ENCODE peak calls at places on chromosomes 1 and 21, in ten cellular contexts. One of them, this sample, is unnamed.

GRCh38 chr1:66982561-66983285 is 57.9 kb downstream of the MIER1 start:
- DNase-seq in psoas muscle: no peak
- DNase-seq in brain microvascular endothelial cell: no peak
- DNase-seq in uterus: no peak
- DNase-seq in ascending aorta: no peak
- DNase-seq in esophagus squamous epithelium: no peak
- DNase-seq in substantia nigra: no peak
- DNase-seq in A549: no peak
- DNase-seq in transverse colon: no peak
- DNase-seq in Panc1: no peak
- DNase-seq in this sample: no peak

GRCh38 chr1:229015791-229016190 is 255.1 kb upstream of the RAB4A start:
- DNase-seq in psoas muscle: peak
- DNase-seq in brain microvascular endothelial cell: no peak
- DNase-seq in uterus: no peak
- DNase-seq in ascending aorta: no peak
- DNase-seq in esophagus squamous epithelium: no peak
- DNase-seq in substantia nigra: no peak
- DNase-seq in A549: no peak
- DNase-seq in transverse colon: no peak
- DNase-seq in Panc1: no peak
- DNase-seq in this sample: no peak

GRCh38 chr1:173995475-173995874 is 26.7 kb downstream of the RC3H1 start:
- DNase-seq in psoas muscle: no peak
- DNase-seq in brain microvascular endothelial cell: no peak
- DNase-seq in uterus: no peak
- DNase-seq in ascending aorta: no peak
- DNase-seq in esophagus squamous epithelium: no peak
- DNase-seq in substantia nigra: no peak
- DNase-seq in A549: no peak
- DNase-seq in transverse colon: no peak
- DNase-seq in Panc1: no peak
- DNase-seq in this sample: no peak

GRCh38 chr1:63486679-63487078 is 36.3 kb downstream of the ITGB3BP start:
- DNase-seq in psoas muscle: no peak
- DNase-seq in brain microvascular endothelial cell: no peak
- DNase-seq in uterus: no peak
- DNase-seq in ascending aorta: no peak
- DNase-seq in esophagus squamous epithelium: no peak
- DNase-seq in substantia nigra: no peak
- DNase-seq in A549: no peak
- DNase-seq in transverse colon: no peak
- DNase-seq in Panc1: no peak
- DNase-seq in this sample: no peak

GRCh38 chr1:37020653-37021277 is 13.6 kb downstream of the GRIK3 start:
- DNase-seq in psoas muscle: no peak
- DNase-seq in brain microvascular endothelial cell: no peak
- DNase-seq in uterus: no peak
- DNase-seq in ascending aorta: no peak
- DNase-seq in esophagus squamous epithelium: no peak
- DNase-seq in substantia nigra: no peak
- DNase-seq in A549: no peak
- DNase-seq in transverse colon: no peak
- DNase-seq in Panc1: no peak
- DNase-seq in this sample: no peak

GRCh38 chr1:235971571-235972315 is 93.1 kb downstream of the NID1 start:
- DNase-seq in psoas muscle: peak
- DNase-seq in brain microvascular endothelial cell: peak
- DNase-seq in uterus: peak
- DNase-seq in ascending aorta: peak
- DNase-seq in esophagus squamous epithelium: peak
- DNase-seq in substantia nigra: peak
- DNase-seq in A549: peak
- DNase-seq in transverse colon: peak
- DNase-seq in Panc1: peak
- DNase-seq in this sample: peak

GRCh38 chr1:27153549-27153886 is 1.4 kb downstream of the SLC9A1 start:
- DNase-seq in psoas muscle: no peak
- DNase-seq in brain microvascular endothelial cell: peak
- DNase-seq in uterus: no peak
- DNase-seq in ascending aorta: no peak
- DNase-seq in esophagus squamous epithelium: no peak
- DNase-seq in substantia nigra: no peak
- DNase-seq in A549: no peak
- DNase-seq in transverse colon: peak
- DNase-seq in Panc1: no peak
- DNase-seq in this sample: no peak

GRCh38 chr1:81029266-81029665 is 771.5 kb upstream of the ADGRL2 start:
- DNase-seq in psoas muscle: no peak
- DNase-seq in brain microvascular endothelial cell: no peak
- DNase-seq in uterus: no peak
- DNase-seq in ascending aorta: no peak
- DNase-seq in esophagus squamous epithelium: no peak
- DNase-seq in substantia nigra: no peak
- DNase-seq in A549: no peak
- DNase-seq in transverse colon: no peak
- DNase-seq in Panc1: no peak
- DNase-seq in this sample: no peak

GRCh38 chr1:47679301-47679751 is 241.5 kb downstream of the FOXD2 start:
- DNase-seq in psoas muscle: no peak
- DNase-seq in brain microvascular endothelial cell: peak
- DNase-seq in uterus: no peak
- DNase-seq in ascending aorta: no peak
- DNase-seq in esophagus squamous epithelium: no peak
- DNase-seq in substantia nigra: no peak
- DNase-seq in A549: no peak
- DNase-seq in transverse colon: no peak
- DNase-seq in Panc1: no peak
- DNase-seq in this sample: no peak

GRCh38 chr1:65066766-65067490 is 81.1 kb upstream of the AK4 start:
- DNase-seq in psoas muscle: peak
- DNase-seq in brain microvascular endothelial cell: peak
- DNase-seq in uterus: peak
- DNase-seq in ascending aorta: peak
- DNase-seq in esophagus squamous epithelium: peak
- DNase-seq in substantia nigra: peak
- DNase-seq in A549: peak
- DNase-seq in transverse colon: peak
- DNase-seq in Panc1: no peak
- DNase-seq in this sample: peak

GRCh38 chr1:153430561-153430960 is 14.2 kb downstream of the S100A7A start:
- DNase-seq in psoas muscle: no peak
- DNase-seq in brain microvascular endothelial cell: no peak
- DNase-seq in uterus: no peak
- DNase-seq in ascending aorta: no peak
- DNase-seq in esophagus squamous epithelium: no peak
- DNase-seq in substantia nigra: no peak
- DNase-seq in A549: no peak
- DNase-seq in transverse colon: no peak
- DNase-seq in Panc1: no peak
- DNase-seq in this sample: no peak

GRCh38 chr1:55334797-55335196 is 119.6 kb upstream of the USP24 start:
- DNase-seq in psoas muscle: no peak
- DNase-seq in brain microvascular endothelial cell: no peak
- DNase-seq in uterus: no peak
- DNase-seq in ascending aorta: no peak
- DNase-seq in esophagus squamous epithelium: no peak
- DNase-seq in substantia nigra: no peak
- DNase-seq in A549: no peak
- DNase-seq in transverse colon: no peak
- DNase-seq in Panc1: no peak
- DNase-seq in this sample: no peak

GRCh38 chr21:25583370-25584133 is 23.7 kb downstream of the MRPL39 start:
- DNase-seq in psoas muscle: no peak
- DNase-seq in brain microvascular endothelial cell: no peak
- DNase-seq in uterus: no peak
- DNase-seq in ascending aorta: no peak
- DNase-seq in esophagus squamous epithelium: no peak
- DNase-seq in substantia nigra: no peak
- DNase-seq in A549: no peak
- DNase-seq in transverse colon: no peak
- DNase-seq in Panc1: no peak
- DNase-seq in this sample: no peak

GRCh38 chr1:111221276-111221632 is 6.3 kb upstream of the CHI3L2 start:
- DNase-seq in psoas muscle: no peak
- DNase-seq in brain microvascular endothelial cell: no peak
- DNase-seq in uterus: no peak
- DNase-seq in ascending aorta: no peak
- DNase-seq in esophagus squamous epithelium: no peak
- DNase-seq in substantia nigra: no peak
- DNase-seq in A549: no peak
- DNase-seq in transverse colon: no peak
- DNase-seq in Panc1: no peak
- DNase-seq in this sample: no peak

GRCh38 chr1:40450491-40451237 is 388 bp downstream of the ZFP69B start:
- DNase-seq in psoas muscle: peak
- DNase-seq in brain microvascular endothelial cell: peak
- DNase-seq in uterus: no peak
- DNase-seq in ascending aorta: peak
- DNase-seq in esophagus squamous epithelium: no peak
- DNase-seq in substantia nigra: peak
- DNase-seq in A549: peak
- DNase-seq in transverse colon: peak
- DNase-seq in Panc1: peak
- DNase-seq in this sample: peak

GRCh38 chr1:11188858-11189451 is at the start of gene ANGPTL7:
- DNase-seq in psoas muscle: no peak
- DNase-seq in brain microvascular endothelial cell: no peak
- DNase-seq in uterus: no peak
- DNase-seq in ascending aorta: no peak
- DNase-seq in esophagus squamous epithelium: no peak
- DNase-seq in substantia nigra: no peak
- DNase-seq in A549: no peak
- DNase-seq in transverse colon: no peak
- DNase-seq in Panc1: no peak
- DNase-seq in this sample: no peak

GRCh38 chr1:54975709-54976108 is 4.7 kb upstream of the TMEM61 start:
- DNase-seq in psoas muscle: no peak
- DNase-seq in brain microvascular endothelial cell: no peak
- DNase-seq in uterus: no peak
- DNase-seq in ascending aorta: no peak
- DNase-seq in esophagus squamous epithelium: no peak
- DNase-seq in substantia nigra: no peak
- DNase-seq in A549: no peak
- DNase-seq in transverse colon: no peak
- DNase-seq in Panc1: no peak
- DNase-seq in this sample: no peak

DNA sequence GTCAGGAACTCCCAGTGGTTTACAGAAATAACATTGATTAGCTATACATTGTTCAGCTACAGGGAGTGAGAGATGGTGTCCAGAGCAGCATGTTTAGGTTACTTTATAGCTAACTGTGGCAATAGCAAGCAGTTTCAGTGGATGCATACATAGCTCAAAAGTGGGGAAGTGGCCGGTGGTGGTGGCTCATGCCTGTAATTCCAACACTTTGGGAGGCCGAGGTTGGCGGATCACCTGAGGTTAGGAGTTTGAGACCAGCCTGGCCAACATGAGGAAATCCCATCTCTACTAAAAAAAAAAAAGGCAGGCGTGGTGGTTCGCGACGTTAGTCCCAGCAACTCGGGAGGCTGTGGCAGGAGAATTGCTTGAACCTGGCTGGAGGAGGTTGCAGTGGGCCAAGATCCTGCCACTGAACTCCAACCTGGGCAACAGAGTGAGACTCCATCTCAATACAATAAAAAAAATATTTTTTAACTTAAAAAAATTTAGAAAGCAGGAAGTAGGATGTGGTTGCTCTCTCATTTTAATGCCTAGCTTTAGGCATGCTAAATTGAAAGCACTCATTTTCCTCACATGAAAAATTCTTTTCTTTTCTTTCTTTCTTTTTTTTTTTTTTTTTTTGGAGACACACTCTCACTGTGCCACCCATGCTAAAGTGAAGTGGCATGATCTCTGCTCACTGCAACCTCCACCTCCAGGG is 109.7 kb downstream of the PPIAL4G start:
- DNase-seq in psoas muscle: no peak
- DNase-seq in brain microvascular endothelial cell: no peak
- DNase-seq in uterus: no peak
- DNase-seq in ascending aorta: no peak
- DNase-seq in esophagus squamous epithelium: no peak
- DNase-seq in substantia nigra: no peak
- DNase-seq in A549: no peak
- DNase-seq in transverse colon: no peak
- DNase-seq in Panc1: no peak
- DNase-seq in this sample: no peak
- H3K27ac ChIP-seq in psoas muscle: no peak
- H3K27ac ChIP-seq in brain microvascular endothelial cell: no peak
- H3K27ac ChIP-seq in uterus: no peak
- H3K27ac ChIP-seq in ascending aorta: no peak
- H3K27ac ChIP-seq in esophagus squamous epithelium: peak
- H3K27ac ChIP-seq in substantia nigra: no peak
- H3K27ac ChIP-seq in A549: no peak
- H3K27ac ChIP-seq in transverse colon: peak
- H3K27ac ChIP-seq in Panc1: no peak
- H3K27ac ChIP-seq in this sample: no peak

GRCh38 chr1:209383907-209384709 is 199.4 kb upstream of the CAMK1G start:
- DNase-seq in psoas muscle: no peak
- DNase-seq in brain microvascular endothelial cell: no peak
- DNase-seq in uterus: no peak
- DNase-seq in ascending aorta: no peak
- DNase-seq in esophagus squamous epithelium: no peak
- DNase-seq in substantia nigra: no peak
- DNase-seq in A549: no peak
- DNase-seq in transverse colon: no peak
- DNase-seq in Panc1: no peak
- DNase-seq in this sample: no peak
- H3K27ac ChIP-seq in psoas muscle: no peak
- H3K27ac ChIP-seq in brain microvascular endothelial cell: no peak
- H3K27ac ChIP-seq in uterus: no peak
- H3K27ac ChIP-seq in ascending aorta: no peak
- H3K27ac ChIP-seq in esophagus squamous epithelium: peak
- H3K27ac ChIP-seq in substantia nigra: no peak
- H3K27ac ChIP-seq in A549: no peak
- H3K27ac ChIP-seq in transverse colon: no peak
- H3K27ac ChIP-seq in Panc1: no peak
- H3K27ac ChIP-seq in this sample: no peak

GRCh38 chr1:21069549-21069948 is 107.1 kb downstream of the EIF4G3 start:
- DNase-seq in psoas muscle: no peak
- DNase-seq in brain microvascular endothelial cell: peak
- DNase-seq in uterus: no peak
- DNase-seq in ascending aorta: no peak
- DNase-seq in esophagus squamous epithelium: no peak
- DNase-seq in substantia nigra: no peak
- DNase-seq in A549: no peak
- DNase-seq in transverse colon: no peak
- DNase-seq in Panc1: no peak
- DNase-seq in this sample: no peak
- H3K27ac ChIP-seq in psoas muscle: no peak
- H3K27ac ChIP-seq in brain microvascular endothelial cell: peak
- H3K27ac ChIP-seq in uterus: peak
- H3K27ac ChIP-seq in ascending aorta: no peak
- H3K27ac ChIP-seq in esophagus squamous epithelium: no peak
- H3K27ac ChIP-seq in substantia nigra: no peak
- H3K27ac ChIP-seq in A549: no peak
- H3K27ac ChIP-seq in transverse colon: peak
- H3K27ac ChIP-seq in Panc1: no peak
- H3K27ac ChIP-seq in this sample: no peak

DNA sequence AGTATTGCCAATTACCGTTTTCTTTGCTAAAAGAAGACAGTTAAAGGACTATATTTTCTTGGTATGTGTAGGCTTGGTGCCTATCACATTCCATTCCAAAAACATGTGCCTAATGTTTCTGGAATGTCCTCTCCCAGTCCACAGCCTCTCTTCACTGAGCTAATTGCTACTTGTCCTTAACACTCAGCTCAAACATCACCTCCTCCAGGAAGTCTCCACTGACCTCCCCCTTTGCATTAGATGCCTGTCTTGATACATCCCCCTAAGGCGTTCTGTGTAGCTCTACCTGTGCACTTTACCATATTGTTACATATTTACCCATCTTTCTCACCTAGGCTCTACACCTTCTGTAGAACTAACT is 195.6 kb upstream of the CAMK1G start:
- DNase-seq in psoas muscle: no peak
- DNase-seq in brain microvascular endothelial cell: peak
- DNase-seq in uterus: no peak
- DNase-seq in ascending aorta: no peak
- DNase-seq in esophagus squamous epithelium: no peak
- DNase-seq in substantia nigra: no peak
- DNase-seq in A549: no peak
- DNase-seq in transverse colon: no peak
- DNase-seq in Panc1: no peak
- DNase-seq in this sample: no peak
- H3K27ac ChIP-seq in psoas muscle: no peak
- H3K27ac ChIP-seq in brain microvascular endothelial cell: no peak
- H3K27ac ChIP-seq in uterus: no peak
- H3K27ac ChIP-seq in ascending aorta: no peak
- H3K27ac ChIP-seq in esophagus squamous epithelium: peak
- H3K27ac ChIP-seq in substantia nigra: no peak
- H3K27ac ChIP-seq in A549: no peak
- H3K27ac ChIP-seq in transverse colon: no peak
- H3K27ac ChIP-seq in Panc1: no peak
- H3K27ac ChIP-seq in this sample: no peak